ENCODE peak calls at places on chromosomes 4 and X, in eight cellular contexts. K, Z, T, D, E, G, Q and P are unnamed samples.

GRCh38 chr4:96154676-96155075 is 314.8 kb downstream of the PDHA2 start:
- DNase-seq in K (no peak), Z (no peak), T (no peak), D (no peak), E (no peak), G (no peak), Q (no peak), P (no peak)

GRCh38 chrX:74262472-74263209 is 41.3 kb upstream of the ZCCHC13 start:
- DNase-seq in K (no peak), Z (no peak), T (no peak), D (no peak), E (no peak), G (no peak), Q (no peak), P (no peak)

GRCh38 chr4:3302164-3302785 is 9.5 kb downstream of the RGS12 start:
- DNase-seq in K (no peak), Z (peak), T (no peak), D (no peak), E (peak), G (peak), Q (peak), P (no peak)

GRCh38 chrX:2498781-2499302 is 1.9 kb downstream of the DHRSX start:
- DNase-seq in K (no peak), Z (peak), T (peak), D (peak), E (no peak), G (peak), Q (no peak), P (peak)

GRCh38 chrX:23332888-23333821 is 1.5 kb upstream of the PTCHD1 start:
- DNase-seq in K (no peak), Z (no peak), T (peak), D (peak), E (no peak), G (no peak), Q (no peak), P (peak)

GRCh38 chrX:41739871-41740270 is 15.9 kb downstream of the GPR82 start:
- DNase-seq in K (no peak), Z (no peak), T (no peak), D (no peak), E (no peak), G (no peak), Q (no peak), P (no peak)

GRCh38 chr4:630661-631060 is 5.3 kb downstream of the PDE6B start:
- DNase-seq in K (no peak), Z (peak), T (no peak), D (no peak), E (no peak), G (peak), Q (no peak), P (no peak)

GRCh38 chr4:180949825-180950224 is 1293.4 kb upstream of the TENM3 start:
- DNase-seq in K (no peak), Z (no peak), T (no peak), D (no peak), E (no peak), G (no peak), Q (no peak), P (no peak)

GRCh38 chr4:110865611-110866254 is 242.9 kb upstream of the PITX2 start:
- DNase-seq in K (no peak), Z (no peak), T (no peak), D (no peak), E (no peak), G (no peak), Q (no peak), P (no peak)

GRCh38 chr4:22090655-22091350 is 142.2 kb upstream of the KCNIP4 start:
- DNase-seq in K (no peak), Z (no peak), T (no peak), D (no peak), E (no peak), G (no peak), Q (no peak), P (no peak)

GRCh38 chrX:102983205-102983604 is 46.1 kb downstream of the RAB40AL start:
- DNase-seq in K (no peak), Z (no peak), T (no peak), D (no peak), E (no peak), G (no peak), Q (no peak), P (no peak)

GRCh38 chr4:24010994-24011393 is 121.1 kb upstream of the PPARGC1A start:
- DNase-seq in K (no peak), Z (no peak), T (no peak), D (no peak), E (no peak), G (no peak), Q (no peak), P (no peak)

GRCh38 chr4:6222761-6223292 is 22.5 kb upstream of the JAKMIP1 start:
- DNase-seq in K (no peak), Z (no peak), T (no peak), D (no peak), E (no peak), G (peak), Q (no peak), P (peak)

GRCh38 chr4:153064571-153064970 is 128.4 kb downstream of the FHDC1 start:
- DNase-seq in K (no peak), Z (no peak), T (peak), D (peak), E (no peak), G (no peak), Q (no peak), P (no peak)

GRCh38 chrX:40152706-40153334 is 55.1 kb upstream of the BCOR start:
- DNase-seq in K (no peak), Z (peak), T (peak), D (peak), E (peak), G (peak), Q (no peak), P (peak)

GRCh38 chr4:176839656-176840055 is 46.9 kb upstream of the VEGFC start:
- DNase-seq in K (no peak), Z (no peak), T (no peak), D (no peak), E (no peak), G (no peak), Q (no peak), P (no peak)

GRCh38 chr4:113708250-113708649 is 53.3 kb downstream of the CAMK2D start:
- DNase-seq in K (peak), Z (no peak), T (no peak), D (no peak), E (no peak), G (no peak), Q (no peak), P (no peak)

GRCh38 chr4:76195326-76195725 is 18.3 kb downstream of the SCARB2 start:
- DNase-seq in K (no peak), Z (no peak), T (no peak), D (no peak), E (no peak), G (no peak), Q (no peak), P (no peak)

GRCh38 chr4:2714071-2714770 is 41.9 kb downstream of the TNIP2 start:
- DNase-seq in K (no peak), Z (no peak), T (no peak), D (no peak), E (peak), G (no peak), Q (no peak), P (peak)

GRCh38 chrX:106931831-106932491 is 11.8 kb downstream of the CLDN2 start:
- DNase-seq in K (no peak), Z (no peak), T (no peak), D (no peak), E (no peak), G (no peak), Q (no peak), P (no peak)

GRCh38 chrX:96314974-96315373 is 369.7 kb upstream of the DIAPH2 start:
- DNase-seq in K (no peak), Z (no peak), T (no peak), D (no peak), E (no peak), G (no peak), Q (no peak), P (no peak)

GRCh38 chr4:142565771-142566170 is 280.3 kb downstream of the INPP4B start:
- DNase-seq in K (no peak), Z (no peak), T (no peak), D (no peak), E (no peak), G (no peak), Q (no peak), P (no peak)

GRCh38 chr4:55125763-55126541 is 557 bp upstream of the KDR start:
- DNase-seq in K (no peak), Z (no peak), T (no peak), D (no peak), E (no peak), G (no peak), Q (no peak), P (peak)